ENCODE peak calls at places on chromosomes 11 and 22, in five cellular contexts. One of them, this sample, is unnamed.

GRCh38 chr11:88478136-88478785 is 140.7 kb upstream of the CTSC start:
- DNase-seq in mammary epithelial cell: no peak
- DNase-seq in body of pancreas: no peak
- DNase-seq in Caco-2: no peak
- DNase-seq in fibroblast of lung: no peak
- DNase-seq in this sample: no peak

GRCh38 chr11:111846640-111847039 is 24.7 kb downstream of the ALG9 start:
- DNase-seq in mammary epithelial cell: no peak
- DNase-seq in body of pancreas: no peak
- DNase-seq in Caco-2: no peak
- DNase-seq in fibroblast of lung: peak; percentile 76
- DNase-seq in this sample: peak; percentile 72

GRCh38 chr22:47596176-47596690 is 833.8 kb downstream of the TBC1D22A start:
- DNase-seq in mammary epithelial cell: no peak
- DNase-seq in body of pancreas: no peak
- DNase-seq in Caco-2: no peak
- DNase-seq in fibroblast of lung: no peak
- DNase-seq in this sample: no peak

GRCh38 chr11:120180571-120181445 is 30.0 kb upstream of the OAF start:
- DNase-seq in mammary epithelial cell: peak; percentile 20
- DNase-seq in body of pancreas: no peak
- DNase-seq in Caco-2: no peak
- DNase-seq in fibroblast of lung: peak; percentile 19
- DNase-seq in this sample: peak; percentile 43

GRCh38 chr11:93225642-93226041 is 27.9 kb upstream of the SLC36A4 start:
- DNase-seq in mammary epithelial cell: no peak
- DNase-seq in body of pancreas: no peak
- DNase-seq in Caco-2: no peak
- DNase-seq in fibroblast of lung: peak; percentile 58
- DNase-seq in this sample: peak; percentile 1

GRCh38 chr11:10450451-10451398 is 4.3 kb upstream of the AMPD3 start:
- DNase-seq in mammary epithelial cell: peak; percentile 50
- DNase-seq in body of pancreas: peak; percentile 77
- DNase-seq in Caco-2: peak; percentile 85
- DNase-seq in fibroblast of lung: peak; percentile 35
- DNase-seq in this sample: no peak

GRCh38 chr11:15861256-15861655 is 495.1 kb downstream of the SOX6 start:
- DNase-seq in mammary epithelial cell: no peak
- DNase-seq in body of pancreas: no peak
- DNase-seq in Caco-2: no peak
- DNase-seq in fibroblast of lung: no peak
- DNase-seq in this sample: no peak

GRCh38 chr11:65591939-65592814 is 3.4 kb downstream of the KCNK7 start:
- DNase-seq in mammary epithelial cell: no peak
- DNase-seq in body of pancreas: peak; percentile 50
- DNase-seq in Caco-2: no peak
- DNase-seq in fibroblast of lung: peak; percentile 53
- DNase-seq in this sample: peak; percentile 56

GRCh38 chr11:20474176-20474950 is 86.8 kb downstream of the PRMT3 start:
- DNase-seq in mammary epithelial cell: peak; percentile 2
- DNase-seq in body of pancreas: no peak
- DNase-seq in Caco-2: no peak
- DNase-seq in fibroblast of lung: no peak
- DNase-seq in this sample: no peak

GRCh38 chr11:64880240-64881001 is 2.0 kb upstream of the EHD1 start:
- DNase-seq in mammary epithelial cell: no peak
- DNase-seq in body of pancreas: no peak
- DNase-seq in Caco-2: no peak
- DNase-seq in fibroblast of lung: no peak
- DNase-seq in this sample: peak; percentile 72

GRCh38 chr22:49363526-49364230 is 464.0 kb downstream of the BRD1 start:
- DNase-seq in mammary epithelial cell: no peak
- DNase-seq in body of pancreas: no peak
- DNase-seq in Caco-2: no peak
- DNase-seq in fibroblast of lung: no peak
- DNase-seq in this sample: no peak

GRCh38 chr11:62592216-62592815 is 993 bp upstream of the TUT1 start:
- DNase-seq in mammary epithelial cell: no peak
- DNase-seq in body of pancreas: no peak
- DNase-seq in Caco-2: no peak
- DNase-seq in fibroblast of lung: no peak
- DNase-seq in this sample: no peak

GRCh38 chr22:20132686-20133246 is 1.2 kb downstream of the ZDHHC8 start:
- DNase-seq in mammary epithelial cell: no peak
- DNase-seq in body of pancreas: no peak
- DNase-seq in Caco-2: no peak
- DNase-seq in fibroblast of lung: no peak
- DNase-seq in this sample: no peak

GRCh38 chr22:37079668-37080171 is 28.2 kb downstream of the KCTD17 start:
- DNase-seq in mammary epithelial cell: no peak
- DNase-seq in body of pancreas: no peak
- DNase-seq in Caco-2: no peak
- DNase-seq in fibroblast of lung: peak; percentile 9
- DNase-seq in this sample: peak; percentile 18

GRCh38 chr22:40310771-40311120 is 35.6 kb upstream of the ADSL start:
- DNase-seq in mammary epithelial cell: no peak
- DNase-seq in body of pancreas: no peak
- DNase-seq in Caco-2: no peak
- DNase-seq in fibroblast of lung: no peak
- DNase-seq in this sample: no peak

GRCh38 chr22:21797444-21798221 is 62.0 kb upstream of the YPEL1 start:
- DNase-seq in mammary epithelial cell: no peak
- DNase-seq in body of pancreas: no peak
- DNase-seq in Caco-2: no peak
- DNase-seq in fibroblast of lung: no peak
- DNase-seq in this sample: peak; percentile 49

GRCh38 chr11:60127311-60127811 is 38.9 kb downstream of the MS4A2 start:
- DNase-seq in mammary epithelial cell: peak; percentile 89
- DNase-seq in body of pancreas: no peak
- DNase-seq in Caco-2: no peak
- DNase-seq in fibroblast of lung: no peak
- DNase-seq in this sample: no peak

GRCh38 chr22:22944268-22944985 is 56.8 kb downstream of the IGLL5 start:
- DNase-seq in mammary epithelial cell: no peak
- DNase-seq in body of pancreas: peak; percentile 5
- DNase-seq in Caco-2: no peak
- DNase-seq in fibroblast of lung: no peak
- DNase-seq in this sample: no peak

GRCh38 chr11:12235945-12236743 is 125.8 kb downstream of the MICAL2 start:
- DNase-seq in mammary epithelial cell: peak; percentile 47
- DNase-seq in body of pancreas: no peak
- DNase-seq in Caco-2: no peak
- DNase-seq in fibroblast of lung: peak; percentile 80
- DNase-seq in this sample: peak; percentile 79

GRCh38 chr11:83865636-83866461 is 579.7 kb upstream of the CCDC90B start:
- DNase-seq in mammary epithelial cell: peak; percentile 74
- DNase-seq in body of pancreas: no peak
- DNase-seq in Caco-2: no peak
- DNase-seq in fibroblast of lung: peak; percentile 23
- DNase-seq in this sample: no peak

GRCh38 chr11:35235944-35236666 is 97.1 kb downstream of the CD44 start:
- DNase-seq in mammary epithelial cell: peak; percentile 89
- DNase-seq in body of pancreas: peak; percentile 90
- DNase-seq in Caco-2: no peak
- DNase-seq in fibroblast of lung: no peak
- DNase-seq in this sample: no peak

DNA sequence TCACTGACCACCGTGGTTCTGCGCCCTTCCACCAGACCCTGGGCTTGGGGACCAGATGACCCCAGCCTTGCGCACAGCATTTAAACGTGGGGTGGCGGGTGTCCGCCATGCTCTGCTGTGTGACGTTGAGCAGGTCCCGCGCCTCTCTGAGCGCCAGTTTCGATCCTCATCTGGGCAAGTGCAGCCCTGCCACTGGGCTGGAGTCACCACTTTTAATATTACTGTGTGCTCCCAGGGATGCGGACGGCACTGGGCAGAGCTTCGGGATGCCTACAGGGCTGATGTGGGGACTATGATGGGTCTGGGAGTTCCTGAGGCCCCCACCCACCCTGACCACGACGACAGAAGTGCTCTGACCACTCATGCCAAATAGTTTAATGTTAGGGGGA is 1.2 kb upstream of the NUDT8 start:
- DNase-seq in mammary epithelial cell: no peak
- DNase-seq in body of pancreas: no peak
- DNase-seq in Caco-2: no peak
- DNase-seq in fibroblast of lung: no peak
- DNase-seq in this sample: no peak
- TF ChIP-seq CTCF in mammary epithelial cell: no peak
- TF ChIP-seq CTCF in body of pancreas: no peak
- TF ChIP-seq CTCF in Caco-2: no peak
- TF ChIP-seq CTCF in fibroblast of lung: no peak
- TF ChIP-seq CTCF in this sample: no peak

DNA sequence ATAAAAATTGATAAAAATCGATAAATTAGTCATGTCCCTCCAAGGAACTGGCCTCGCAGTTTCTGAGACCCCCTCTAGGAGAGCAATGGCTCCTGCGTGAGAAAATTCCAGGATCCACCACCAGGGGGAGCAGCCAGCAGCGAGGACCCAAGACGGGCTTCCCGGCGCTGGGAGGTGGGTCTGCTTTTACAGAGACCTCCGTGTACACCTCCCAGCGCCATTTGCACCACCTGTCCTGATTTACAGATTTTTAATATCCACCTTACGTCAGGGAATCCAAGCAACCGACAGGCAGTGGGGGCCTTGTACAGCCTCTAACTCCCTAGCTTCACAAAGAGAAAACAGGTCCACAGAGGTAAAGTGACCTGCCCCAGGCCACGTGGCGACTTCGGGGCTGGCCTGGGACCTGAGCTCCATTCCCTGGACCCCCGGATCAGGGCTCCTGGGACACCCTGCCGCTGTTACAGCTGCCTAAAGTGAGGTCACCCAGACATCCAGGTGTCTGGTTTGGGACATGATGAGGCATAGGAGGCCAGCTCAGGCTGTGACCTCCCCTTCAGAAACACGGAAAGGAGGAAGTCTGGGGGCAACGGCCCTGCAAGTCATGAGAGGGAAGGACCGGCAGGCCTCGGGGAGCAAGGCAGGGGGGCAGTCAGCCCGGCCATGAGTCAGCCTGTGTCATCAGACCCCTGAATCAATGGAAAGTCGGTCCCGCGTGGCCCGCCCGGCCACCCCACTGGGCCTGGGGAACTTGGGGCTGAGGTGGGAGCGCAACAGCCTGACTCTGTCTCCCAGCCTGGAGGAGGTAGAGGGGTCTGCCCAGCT is 3.5 kb downstream of the OSM start:
- DNase-seq in mammary epithelial cell: no peak
- DNase-seq in body of pancreas: peak; percentile 76
- DNase-seq in Caco-2: peak; percentile 80
- DNase-seq in fibroblast of lung: peak; percentile 65
- DNase-seq in this sample: no peak
- H3K4me3 ChIP-seq in mammary epithelial cell: no peak overlapping the region
- H3K4me3 ChIP-seq in body of pancreas: no peak overlapping the region
- H3K4me3 ChIP-seq in Caco-2: no peak overlapping the region
- H3K4me3 ChIP-seq in fibroblast of lung: no peak overlapping the region
- H3K4me3 ChIP-seq in this sample: peak overlapping the region; percentile 24

DNA sequence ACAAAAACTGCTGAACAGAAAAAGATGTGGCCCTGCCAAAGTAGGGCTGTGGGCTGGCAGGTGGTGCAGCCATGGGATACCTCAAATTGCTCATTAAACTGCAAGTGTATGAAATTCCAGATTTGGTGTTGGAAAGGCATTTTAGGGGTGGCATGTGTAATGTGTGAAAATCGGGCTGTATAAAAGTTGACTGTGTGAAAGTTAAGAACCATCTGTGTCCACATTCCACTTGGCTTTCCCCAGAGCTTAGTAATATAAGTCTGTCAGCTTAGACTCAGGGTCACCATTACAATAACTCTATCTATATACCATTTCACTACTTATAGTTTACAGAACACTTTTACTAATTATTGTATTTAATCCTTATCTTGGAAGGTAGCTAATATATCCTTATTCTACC is 34.9 kb upstream of the FZD4 start:
- DNase-seq in mammary epithelial cell: no peak
- DNase-seq in body of pancreas: no peak
- DNase-seq in Caco-2: no peak
- DNase-seq in fibroblast of lung: peak; percentile 17
- DNase-seq in this sample: no peak
- TF ChIP-seq CTCF in mammary epithelial cell: no peak
- TF ChIP-seq CTCF in body of pancreas: no peak
- TF ChIP-seq CTCF in Caco-2: no peak
- TF ChIP-seq CTCF in fibroblast of lung: no peak
- TF ChIP-seq CTCF in this sample: no peak

GRCh38 chr11:114304969-114305368 is 8.8 kb downstream of the NNMT start:
- DNase-seq in mammary epithelial cell: no peak
- DNase-seq in body of pancreas: no peak
- DNase-seq in Caco-2: no peak
- DNase-seq in fibroblast of lung: no peak
- DNase-seq in this sample: no peak

GRCh38 chr11:114301088-114301487 is 4.9 kb downstream of the NNMT start:
- DNase-seq in mammary epithelial cell: no peak
- DNase-seq in body of pancreas: no peak
- DNase-seq in Caco-2: no peak
- DNase-seq in fibroblast of lung: no peak
- DNase-seq in this sample: no peak

GRCh38 chr11:114302663-114303062 is 6.5 kb downstream of the NNMT start:
- DNase-seq in mammary epithelial cell: no peak
- DNase-seq in body of pancreas: no peak
- DNase-seq in Caco-2: no peak
- DNase-seq in fibroblast of lung: no peak
- DNase-seq in this sample: no peak

GRCh38 chr11:114304065-114304464 is 7.9 kb downstream of the NNMT start:
- DNase-seq in mammary epithelial cell: no peak
- DNase-seq in body of pancreas: no peak
- DNase-seq in Caco-2: no peak
- DNase-seq in fibroblast of lung: no peak
- DNase-seq in this sample: no peak

DNA sequence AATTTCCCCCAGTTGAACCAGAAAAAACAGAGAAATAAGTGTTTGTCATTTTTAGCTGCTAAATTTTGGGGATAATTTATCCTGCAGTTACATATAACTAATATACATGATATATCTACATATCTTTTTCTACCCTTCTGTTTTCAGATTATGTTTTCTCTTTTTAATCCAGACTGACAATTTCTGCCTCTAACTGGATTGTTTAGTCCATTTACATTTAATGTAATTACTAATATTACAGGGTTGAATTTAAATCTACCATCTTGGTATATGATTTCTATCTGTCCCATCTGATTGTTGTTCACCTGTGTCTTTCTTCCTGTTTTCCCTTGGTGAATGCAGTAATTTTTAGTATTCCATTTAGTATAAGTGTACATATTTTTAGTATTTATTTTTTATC is 5.7 kb downstream of the NNMT start:
- DNase-seq in mammary epithelial cell: no peak
- DNase-seq in body of pancreas: no peak
- DNase-seq in Caco-2: no peak
- DNase-seq in fibroblast of lung: no peak
- DNase-seq in this sample: no peak
- H3K4me3 ChIP-seq in mammary epithelial cell: no peak overlapping the region
- H3K4me3 ChIP-seq in body of pancreas: no peak overlapping the region
- H3K4me3 ChIP-seq in Caco-2: no peak overlapping the region
- H3K4me3 ChIP-seq in fibroblast of lung: no peak overlapping the region
- H3K4me3 ChIP-seq in this sample: no peak overlapping the region

DNA sequence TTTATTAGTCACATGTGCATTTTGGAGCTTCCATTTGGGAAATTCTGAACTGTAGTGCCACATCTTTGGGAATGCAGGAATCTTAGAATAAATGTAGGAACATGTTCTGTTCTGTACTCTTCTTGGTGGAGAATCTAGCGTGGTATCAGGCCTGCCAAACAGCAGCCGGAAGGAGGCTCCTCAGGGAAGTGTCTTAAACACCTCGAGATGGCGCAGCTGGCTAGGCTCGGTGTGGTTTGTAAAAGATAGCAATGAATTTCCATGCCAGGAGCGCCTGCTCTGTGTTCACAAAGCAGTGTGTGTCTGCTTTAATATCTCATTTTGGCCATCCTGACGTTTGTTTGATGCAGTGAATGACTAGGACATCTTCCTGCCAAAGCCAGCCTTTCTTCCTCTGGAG is 145.1 kb downstream of the ATXN10 start:
- DNase-seq in mammary epithelial cell: no peak
- DNase-seq in body of pancreas: no peak
- DNase-seq in Caco-2: no peak
- DNase-seq in fibroblast of lung: no peak
- DNase-seq in this sample: no peak
- TF ChIP-seq CTCF in mammary epithelial cell: no peak
- TF ChIP-seq CTCF in body of pancreas: no peak
- TF ChIP-seq CTCF in Caco-2: no peak
- TF ChIP-seq CTCF in fibroblast of lung: no peak
- TF ChIP-seq CTCF in this sample: no peak